ENCODE peak calls at places on chromosome 15, in ten cellular contexts. J is AG10803; R is AG04450; I is activated CD8-positive, alpha-beta memory T cell treated with anti-CD3 and anti-CD28 coated beads, Interleukin-2, amount 50 U/mL, for 48 hours; T is iris pigment epithelial cell; N is immature natural killer cell; U is NCI-H226; P is substantia nigra; A is HuH-7; Z is left ventricle myocardium superior. C is an unnamed sample.

GRCh38 chr15:96345560-96346389 is 15.3 kb downstream of the NR2F2 start:
- DNase-seq in T (peak; percentile 82), P (peak; percentile 79), U (no peak), A (peak; percentile 96), R (no peak), N (no peak), Z (peak; percentile 84), J (peak; percentile 81), I (no peak), C (peak; percentile 88)

GRCh38 chr15:74843891-74844299 is 939 bp upstream of the ULK3 start:
- DNase-seq in Z (no peak), A (no peak), T (no peak), P (no peak), U (no peak), N (no peak), R (no peak), J (no peak), I (no peak), C (no peak)

GRCh38 chr15:89442671-89443307 is 53.6 kb downstream of the RHCG start:
- DNase-seq in N (no peak), Z (peak; percentile 44), R (no peak), U (peak; percentile 23), J (peak; percentile 14), T (peak; percentile 27), I (peak; percentile 90), A (peak; percentile 83), P (no peak), C (peak; percentile 67)

GRCh38 chr15:68410466-68411200 is 21.3 kb downstream of the ITGA11 start:
- DNase-seq in Z (no peak), P (no peak), I (peak; percentile 35), A (no peak), U (no peak), J (no peak), N (no peak), R (no peak), T (no peak), C (no peak)

GRCh38 chr15:98257290-98257689 is 296.8 kb downstream of the ARRDC4 start:
- DNase-seq in P (no peak), Z (no peak), U (no peak), I (no peak), N (no peak), T (no peak), J (no peak), A (no peak), R (no peak), C (no peak)

GRCh38 chr15:83365370-83365938 is 81.0 kb upstream of the BNC1 start:
- DNase-seq in T (peak; percentile 83), J (peak; percentile 95), R (no peak), U (peak; percentile 99), Z (peak; percentile 49), P (peak; percentile 44), N (no peak), I (peak; percentile 63), A (no peak), C (peak; percentile 84)

GRCh38 chr15:87733522-87733921 is 523.0 kb downstream of the NTRK3 start:
- DNase-seq in U (no peak), J (no peak), R (no peak), I (no peak), P (no peak), T (no peak), A (no peak), N (no peak), Z (no peak), C (no peak)

GRCh38 chr15:69815793-69816192 is 281.9 kb downstream of the TLE3 start:
- DNase-seq in T (no peak), A (no peak), P (no peak), N (peak; percentile 19), J (no peak), R (no peak), U (no peak), Z (no peak), I (no peak), C (no peak)

GRCh38 chr15:92636950-92637481 is 18.6 kb downstream of the FAM174B start:
- DNase-seq in P (no peak), T (no peak), Z (no peak), R (no peak), A (no peak), U (no peak), J (no peak), N (no peak), I (no peak), C (no peak)

GRCh38 chr15:91271565-91272153 is 171.6 kb downstream of the SV2B start:
- DNase-seq in P (peak; percentile 5), J (peak; percentile 62), I (peak; percentile 67), R (peak; percentile 29), N (peak; percentile 37), U (peak; percentile 37), A (peak; percentile 54), Z (peak; percentile 41), T (peak; percentile 66), C (peak; percentile 78)

GRCh38 chr15:98232761-98233160 is 272.3 kb downstream of the ARRDC4 start:
- DNase-seq in I (no peak), J (no peak), P (no peak), T (no peak), R (no peak), N (no peak), A (no peak), U (no peak), Z (no peak), C (no peak)

GRCh38 chr15:87672309-87672897 is 584.1 kb downstream of the NTRK3 start:
- DNase-seq in Z (peak; percentile 29), I (no peak), J (peak; percentile 44), N (no peak), T (peak; percentile 15), P (no peak), R (peak; percentile 10), U (peak; percentile 51), A (peak; percentile 7), C (peak; percentile 67)

GRCh38 chr15:73989001-73989798 is 2.9 kb downstream of the STOML1 start:
- DNase-seq in R (peak; percentile 36), N (no peak), T (peak; percentile 92), U (peak; percentile 81), I (no peak), J (peak; percentile 87), Z (no peak), P (no peak), A (no peak), C (peak; percentile 90)

GRCh38 chr15:42184736-42185135 is 23.4 kb downstream of the VPS39 start:
- DNase-seq in I (no peak), Z (no peak), J (no peak), N (no peak), P (no peak), T (no peak), R (no peak), A (no peak), U (no peak), C (no peak)

GRCh38 chr15:49843725-49844124 is 222.9 kb downstream of the DTWD1 start:
- DNase-seq in P (no peak), Z (no peak), I (no peak), U (peak; percentile 44), R (no peak), T (no peak), J (no peak), N (no peak), A (no peak), C (peak; percentile 8)